ENCODE peak calls at places on chromosomes 5 and 9, in nine cellular contexts. K is ACHN; V is NCI-H82; L is retinal pigment epithelial cell; O is GM20000; Q is NB4; H is G401; S is endodermal cell; T is stimulated activated CD4-positive, alpha-beta T cell treated with anti-CD3 and anti-CD28 coated beads, TNF-alpha, amount 100 ng/mL, for 48 hours. W is an unnamed sample.

GRCh38 chr9:92206490-92206889 is 87.0 kb downstream of the IARS1 start:
- DNase-seq in K (no peak), V (peak), L (peak), O (no peak), Q (peak), H (no peak), S (no peak), T (no peak), W (no peak)

GRCh38 chr5:43889238-43889637 is 286.3 kb downstream of the NNT start:
- DNase-seq in K (no peak), V (no peak), L (no peak), O (no peak), Q (no peak), H (no peak), S (no peak), T (no peak), W (no peak)

GRCh38 chr5:172144291-172144815 is 43.7 kb downstream of the STK10 start:
- DNase-seq in K (no peak), V (peak), L (no peak), O (peak), Q (no peak), H (no peak), S (peak), T (no peak), W (no peak)

GRCh38 chr5:80122599-80122998 is 87.5 kb downstream of the THBS4 start:
- DNase-seq in K (no peak), V (peak), L (no peak), O (no peak), Q (peak), H (no peak), S (no peak), T (no peak), W (no peak)

GRCh38 chr9:108186996-108187395 is 668.8 kb downstream of the ACTL7B start:
- DNase-seq in K (no peak), V (no peak), L (no peak), O (no peak), Q (no peak), H (no peak), S (no peak), T (no peak), W (no peak)

GRCh38 chr9:88997646-88998045 is 6.4 kb downstream of the S1PR3 start:
- DNase-seq in K (no peak), V (no peak), L (no peak), O (no peak), Q (no peak), H (no peak), S (no peak), T (no peak), W (no peak)

GRCh38 chr5:39424751-39425524 is at the start of gene DAB2:
- DNase-seq in K (peak), V (peak), L (peak), O (peak), Q (peak), H (peak), S (peak), T (peak), W (peak)

GRCh38 chr5:113572716-113573115 is 59.2 kb downstream of the YTHDC2 start:
- DNase-seq in K (no peak), V (no peak), L (no peak), O (no peak), Q (no peak), H (no peak), S (no peak), T (no peak), W (no peak)

GRCh38 chr5:108255468-108255867 is 126.4 kb downstream of the FBXL17 start:
- DNase-seq in K (no peak), V (no peak), L (no peak), O (no peak), Q (no peak), H (peak), S (no peak), T (no peak), W (no peak)

GRCh38 chr9:114729706-114730105 is 47.7 kb upstream of the TEX48 start:
- DNase-seq in K (no peak), V (no peak), L (no peak), O (no peak), Q (no peak), H (no peak), S (no peak), T (no peak), W (no peak)

GRCh38 chr9:24245988-24246387 is 299.7 kb downstream of the IZUMO3 start:
- DNase-seq in K (peak), V (peak), L (peak), O (peak), Q (peak), H (no peak), S (no peak), T (no peak), W (no peak)